ENCODE peak calls at places on chromosomes 6 and 20, in seven cellular contexts. I is psoas muscle; D is heart left ventricle; L is SK-N-SH; K is pancreas; Y is A549; O is CD4-positive, CD25-positive, alpha-beta regulatory T cell. B is an unnamed sample.
A peak's percentile ranks its signal among the peaks of the same experiment; 100 is the strongest.

GRCh38 chr6:31354788-31355539 is 2.0 kb downstream of the HLA-B start:
- DNase-seq in I (no peak), O (no peak), K (no peak), Y (no peak), L (no peak), D (no peak), B (no peak)

GRCh38 chr20:43972692-43973091 is 58.0 kb downstream of the TOX2 start:
- DNase-seq in K (no peak), L (no peak), O (no peak), I (no peak), Y (no peak), D (no peak), B (no peak)

GRCh38 chr20:59144179-59144830 is 19.3 kb upstream of the ZNF831 start:
- DNase-seq in D (no peak), I (no peak), L (no peak), Y (no peak), K (no peak), O (no peak), B (no peak)

GRCh38 chr6:125797120-125797933 is 6.6 kb downstream of the NCOA7 start:
- DNase-seq in D (no peak), I (no peak), Y (no peak), K (no peak), L (no peak), O (no peak), B (no peak)

GRCh38 chr6:53410508-53411258 is 61.9 kb upstream of the ELOVL5 start:
- DNase-seq in K (no peak), I (peak; percentile 33), O (peak; percentile 28), L (peak; percentile 49), Y (peak; percentile 28), D (peak; percentile 68), B (peak; percentile 74)

GRCh38 chr20:37349517-37350491 is 3.9 kb downstream of the SRC start:
- DNase-seq in K (no peak), O (no peak), L (peak; percentile 13), I (peak; percentile 39), D (no peak), Y (no peak), B (peak; percentile 78)

GRCh38 chr6:140344149-140344913 is 969.9 kb upstream of the CITED2 start:
- DNase-seq in L (no peak), Y (no peak), O (no peak), D (no peak), K (no peak), I (no peak), B (no peak)

GRCh38 chr6:157881375-157881774 is 58.3 kb downstream of the SNX9 start:
- DNase-seq in I (no peak), L (no peak), O (no peak), Y (no peak), D (no peak), K (no peak), B (peak; percentile 56)

GRCh38 chr20:58851221-58851968 is 693 bp upstream of the GNAS-AS1 start:
- DNase-seq in K (peak; percentile 20), Y (no peak), I (no peak), L (peak; percentile 45), D (no peak), O (no peak), B (no peak)

GRCh38 chr6:7085911-7086310 is 21.9 kb upstream of the RREB1 start:
- DNase-seq in Y (no peak), K (peak; percentile 55), I (peak; percentile 53), D (no peak), O (no peak), L (peak; percentile 65), B (no peak)

GRCh38 chr6:111813247-111814162 is 59.7 kb downstream of the FYN start:
- DNase-seq in L (no peak), Y (no peak), D (no peak), O (no peak), K (no peak), I (no peak), B (no peak)

GRCh38 chr20:36542019-36542488 is 735 bp downstream of the MYL9 start:
- DNase-seq in O (no peak), D (no peak), K (peak; percentile 36), Y (no peak), I (peak; percentile 37), L (peak; percentile 55), B (no peak)

GRCh38 chr6:84641076-84641475 is 123.3 kb downstream of the TBX18 start:
- DNase-seq in K (no peak), L (no peak), O (no peak), Y (no peak), I (no peak), D (no peak), B (no peak)

GRCh38 chr20:1301031-1301529 is 27.9 kb downstream of the SDCBP2 start:
- DNase-seq in Y (no peak), K (no peak), L (no peak), I (no peak), O (no peak), D (no peak), B (no peak)

GRCh38 chr6:140205795-140206593 is 831.5 kb upstream of the CITED2 start:
- DNase-seq in O (no peak), K (no peak), Y (no peak), L (no peak), D (no peak), I (no peak), B (no peak)

GRCh38 chr6:69584913-69585729 is 211.7 kb downstream of the LMBRD1 start:
- DNase-seq in L (peak; percentile 77), O (no peak), K (no peak), I (no peak), Y (no peak), D (no peak), B (no peak)

GRCh38 chr6:90079555-90080490 is 185.6 kb downstream of the GJA10 start:
- DNase-seq in D (no peak), I (no peak), Y (no peak), K (no peak), O (no peak), L (no peak), B (no peak)

GRCh38 chr6:154433477-154434241 is 76.8 kb downstream of the CNKSR3 start:
- DNase-seq in Y (no peak), L (no peak), D (no peak), K (no peak), I (no peak), O (no peak), B (no peak)

GRCh38 chr6:105382918-105383317 is 20.0 kb downstream of the PREP start:
- DNase-seq in D (no peak), I (no peak), O (no peak), Y (no peak), K (no peak), L (no peak), B (no peak)
- H3K4me1 ChIP-seq in D (no peaks in the 10 kb centered on the region), I (no peaks in the 10 kb centered on the region), O (no peaks in the 10 kb centered on the region), Y (peaks cover 11% of the 10 kb centered on the region), K (peaks cover 5% of the 10 kb centered on the region), L (peaks cover 13% of the 10 kb centered on the region), B (peaks cover 5% of the 10 kb centered on the region)

DNA sequence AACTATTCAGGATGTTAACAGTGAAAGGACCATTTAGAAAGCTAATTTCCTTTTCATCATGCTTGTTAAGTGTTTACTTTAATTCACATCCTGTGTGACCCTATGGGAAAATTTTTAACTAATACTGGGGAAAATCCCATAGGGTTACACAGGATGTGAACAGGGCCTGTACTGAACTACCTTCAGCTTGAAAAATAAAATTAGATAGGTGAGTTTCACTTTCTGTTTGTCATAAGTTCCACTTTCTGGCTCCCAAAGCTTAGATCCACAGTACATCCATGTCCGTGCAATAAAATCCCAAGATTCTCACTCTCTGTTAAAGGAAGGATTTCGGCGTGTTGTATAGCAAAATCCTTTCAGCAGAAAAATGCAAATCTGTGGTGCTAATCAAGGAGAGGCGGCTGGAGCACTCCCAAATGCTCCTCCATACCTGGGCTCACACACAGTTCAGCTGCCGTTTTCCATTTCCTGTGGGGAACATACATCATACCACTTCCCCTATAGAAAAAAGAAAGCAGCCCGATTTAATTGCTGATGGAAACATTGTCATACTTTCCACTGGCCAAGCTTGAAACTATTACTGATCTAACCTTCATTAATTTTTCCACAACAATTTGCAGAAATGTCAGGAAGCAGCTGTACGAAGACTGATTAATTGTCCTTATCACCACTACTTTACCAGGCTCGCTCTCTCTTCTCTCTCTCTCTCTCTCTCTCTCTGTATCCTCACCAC is 125.2 kb downstream of the HIVEP2 start:
- DNase-seq in D (no peak), Y (no peak), K (no peak), I (no peak), L (no peak), O (peak; percentile 36), B (no peak)
- H3K4me3 ChIP-seq in D (peak overlapping the region; percentile 56), Y (no peak overlapping the region), K (no peak overlapping the region), I (peak overlapping the region; percentile 54), L (peak overlapping the region; percentile 54), O (peak overlapping the region; percentile 79), B (peak overlapping the region; percentile 18)

GRCh38 chr6:170027111-170028043 is 263.5 kb downstream of the DLL1 start:
- DNase-seq in I (no peak), K (no peak), O (no peak), D (no peak), Y (no peak), L (no peak), B (peak; percentile 37)

GRCh38 chr6:170030284-170031095 is 260.4 kb downstream of the DLL1 start:
- DNase-seq in I (no peak), Y (no peak), O (no peak), L (peak; percentile 46), D (no peak), K (no peak), B (peak; percentile 21)

GRCh38 chr6:170029416-170030283 is 261.2 kb downstream of the DLL1 start:
- DNase-seq in Y (no peak), K (no peak), O (no peak), I (no peak), L (no peak), D (no peak), B (peak; percentile 54)

GRCh38 chr6:170026272-170027110 is 264.4 kb downstream of the DLL1 start:
- DNase-seq in O (no peak), K (peak; percentile 88), Y (no peak), D (no peak), L (no peak), I (no peak), B (peak; percentile 70)

DNA sequence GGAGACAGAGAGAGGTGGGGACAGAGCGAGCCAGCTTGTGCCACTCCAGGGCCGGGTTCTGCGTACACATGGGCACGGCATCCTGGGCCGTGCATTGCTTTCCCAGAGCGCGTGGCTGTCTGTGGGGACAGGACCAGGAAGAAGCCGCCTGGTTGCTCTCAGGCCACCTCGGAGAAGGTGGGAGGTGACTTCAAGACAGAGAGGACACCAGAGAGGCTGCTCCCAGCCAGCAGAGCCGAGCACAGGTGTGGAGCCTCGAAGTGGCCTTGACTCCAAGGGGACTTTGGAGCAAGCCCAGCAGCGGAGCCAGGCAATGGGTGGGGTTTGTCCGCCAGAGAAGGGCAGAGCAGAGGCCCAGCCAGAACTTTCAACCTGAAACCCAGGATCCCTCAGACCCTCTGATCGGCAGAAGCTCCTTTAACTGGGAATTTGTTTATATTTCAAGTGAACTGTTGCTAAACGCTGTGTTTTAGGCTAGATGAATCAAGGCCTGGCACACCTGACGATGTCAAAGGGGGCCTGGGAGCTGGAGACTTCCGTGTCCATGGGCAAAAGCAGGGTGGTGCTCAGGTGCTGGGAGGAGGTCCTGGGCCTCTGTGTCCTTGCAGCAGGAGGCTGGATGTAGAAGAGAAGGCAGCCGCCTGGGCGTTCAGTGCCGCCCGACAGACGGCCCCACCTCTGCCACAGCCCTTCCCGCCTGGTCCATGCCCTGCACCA is 262.1 kb downstream of the DLL1 start:
- DNase-seq in O (no peak), I (no peak), L (no peak), K (no peak), Y (no peak), D (no peak), B (peak; percentile 28)
- H3K9me3 ChIP-seq in O (no peaks in the 10 kb centered on the region), I (no peaks in the 10 kb centered on the region), L (no peaks in the 10 kb centered on the region), K (no peaks in the 10 kb centered on the region), Y (no peaks in the 10 kb centered on the region), D (no peaks in the 10 kb centered on the region), B (peaks cover 8% of the 10 kb centered on the region)

DNA sequence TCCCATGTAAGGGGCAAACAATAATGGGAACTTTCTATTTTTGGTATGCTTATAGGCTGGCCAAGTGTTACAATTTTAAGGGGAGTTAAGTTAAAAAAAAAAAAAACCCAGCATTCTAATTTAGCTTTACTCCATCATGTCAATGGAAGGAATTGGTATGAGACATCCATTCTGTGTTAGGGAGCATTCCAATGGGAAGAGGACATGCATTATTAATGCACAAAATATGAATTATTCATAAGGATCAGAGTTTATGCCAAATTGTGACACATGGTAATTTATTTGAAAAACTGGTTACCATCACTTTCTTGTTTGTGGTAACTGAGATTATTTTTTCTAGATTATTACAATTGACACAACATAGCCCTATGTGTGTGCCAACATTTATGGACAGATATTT is 2.2 kb downstream of the DOK5 start:
- DNase-seq in L (no peak), K (no peak), O (no peak), D (no peak), Y (no peak), I (no peak), B (no peak)
- H3K4me1 ChIP-seq in L (no peaks in the 10 kb centered on the region), K (peaks cover 4% of the 10 kb centered on the region), O (peaks cover 2% of the 10 kb centered on the region), D (peaks cover 15% of the 10 kb centered on the region), Y (peaks cover 6% of the 10 kb centered on the region), I (peaks cover 3% of the 10 kb centered on the region), B (no peaks in the 10 kb centered on the region)